ENCODE peak calls at places on chromosomes 6 and 20, in six cellular contexts. L is vagina, X is right lobe of liver, D is ovary, R is H1, Z is IMR-90. E is an unnamed sample.

GRCh38 chr20:2005831-2006426 is 12.1 kb upstream of the PDYN start:
- DNase-seq in D (peak; percentile 58), X (peak; percentile 80), Z (peak; percentile 45), L (no peak), R (peak; percentile 94), E (peak; percentile 24)

GRCh38 chr20:18724077-18724476 is 89.5 kb upstream of the SCP2D1 start:
- DNase-seq in D (no peak), R (no peak), X (no peak), Z (no peak), L (no peak), E (no peak)

GRCh38 chr6:147061152-147061551 is 143.1 kb upstream of the STXBP5 start:
- DNase-seq in L (no peak), Z (no peak), D (no peak), X (no peak), R (no peak), E (no peak)

GRCh38 chr20:7232796-7233195 is 465.3 kb downstream of the BMP2 start:
- DNase-seq in R (no peak), D (no peak), L (no peak), X (no peak), Z (no peak), E (no peak)

GRCh38 chr20:8309638-8310037 is 177.6 kb downstream of the PLCB1 start:
- DNase-seq in Z (peak; percentile 15), R (no peak), D (no peak), L (no peak), X (no peak), E (no peak)

GRCh38 chr20:25686081-25687077 is 10.3 kb downstream of the ZNF337 start:
- DNase-seq in D (no peak), R (no peak), Z (no peak), L (no peak), X (no peak), E (no peak)

GRCh38 chr6:54718541-54719023 is 128.0 kb upstream of the FAM83B start:
- DNase-seq in L (no peak), R (no peak), Z (no peak), D (no peak), X (no peak), E (no peak)

GRCh38 chr6:170278743-170279094 is 12.2 kb downstream of the DLL1 start:
- DNase-seq in D (no peak), R (no peak), Z (no peak), X (no peak), L (no peak), E (no peak)

GRCh38 chr6:19995575-19996257 is 158.5 kb downstream of the ID4 start:
- DNase-seq in L (no peak), X (no peak), Z (no peak), R (no peak), D (no peak), E (no peak)

GRCh38 chr6:134171517-134171916 is 119.1 kb upstream of the SLC2A12 start:
- DNase-seq in R (no peak), L (no peak), D (no peak), X (no peak), Z (peak; percentile 49), E (no peak)

GRCh38 chr6:136446579-136447182 is 103.5 kb downstream of the MAP7 start:
- DNase-seq in X (no peak), L (no peak), D (no peak), Z (peak; percentile 80), R (no peak), E (no peak)

GRCh38 chr20:43895235-43895634 is 19.4 kb upstream of the TOX2 start:
- DNase-seq in D (no peak), X (no peak), R (no peak), Z (peak; percentile 30), L (no peak), E (no peak)

GRCh38 chr6:24495516-24495847 is 713 bp downstream of the ALDH5A1 start:
- DNase-seq in D (peak; percentile 66), Z (peak; percentile 14), X (peak; percentile 73), L (no peak), R (no peak), E (peak; percentile 82)

GRCh38 chr20:50248104-50248631 is 57.5 kb downstream of the CEBPB start:
- DNase-seq in X (peak; percentile 62), Z (peak; percentile 63), D (no peak), L (no peak), R (no peak), E (no peak)

GRCh38 chr6:43953794-43954310 is 173.4 kb downstream of the MRPL14 start:
- DNase-seq in D (peak; percentile 40), R (peak; percentile 66), Z (no peak), L (peak; percentile 90), X (peak; percentile 59), E (no peak)

GRCh38 chr6:142845624-142846458 is 99.1 kb downstream of the HIVEP2 start:
- DNase-seq in L (no peak), R (peak; percentile 62), Z (peak; percentile 70), X (peak; percentile 93), D (peak; percentile 85), E (peak; percentile 84)

GRCh38 chr6:22300287-22300998 is 3.6 kb upstream of the PRL start:
- DNase-seq in X (no peak), L (no peak), Z (no peak), R (no peak), D (no peak), E (no peak)

GRCh38 chr6:107827541-107827940 is 3.4 kb upstream of the SCML4 start:
- DNase-seq in R (no peak), X (no peak), D (no peak), Z (no peak), L (no peak), E (no peak)

GRCh38 chr6:91654844-91655192 is 1067.9 kb upstream of the MAP3K7 start:
- DNase-seq in X (no peak), L (no peak), Z (no peak), R (no peak), D (no peak), E (no peak)

GRCh38 chr6:160400426-160400825 is 52.2 kb downstream of the SLC22A3 start:
- DNase-seq in D (no peak), L (no peak), Z (no peak), R (no peak), X (no peak), E (no peak)

GRCh38 chr6:47672816-47673215 is 25.6 kb upstream of the ADGRF4 start:
- DNase-seq in L (no peak), D (no peak), Z (no peak), X (no peak), R (no peak), E (no peak)

GRCh38 chr6:33790306-33790855 is 1.5 kb upstream of the LEMD2 start:
- DNase-seq in X (no peak), L (no peak), D (no peak), R (no peak), Z (no peak), E (no peak)

GRCh38 chr6:33789550-33789895 is 593 bp upstream of the LEMD2 start:
- DNase-seq in Z (no peak), D (peak; percentile 51), X (no peak), R (no peak), L (no peak), E (no peak)

GRCh38 chr6:33787954-33788693 is 806 bp downstream of the LEMD2 start:
- DNase-seq in X (peak; percentile 86), Z (peak; percentile 79), D (peak; percentile 81), L (no peak), R (no peak), E (peak; percentile 88)

GRCh38 chr6:33787336-33787953 is 1.5 kb downstream of the LEMD2 start:
- DNase-seq in R (no peak), D (no peak), L (no peak), X (no peak), Z (peak; percentile 41), E (no peak)

GRCh38 chr6:33788694-33789549 is at the start of gene LEMD2:
- DNase-seq in D (peak; percentile 98), X (peak; percentile 94), Z (peak; percentile 94), L (no peak), R (peak; percentile 95), E (peak; percentile 96)
- TF ChIP-seq POLR2A in D (peak; percentile 92), X (peak; percentile 94), Z (peak; percentile 71), L (peak; percentile 44), R (no peak), E (no peak)

DNA sequence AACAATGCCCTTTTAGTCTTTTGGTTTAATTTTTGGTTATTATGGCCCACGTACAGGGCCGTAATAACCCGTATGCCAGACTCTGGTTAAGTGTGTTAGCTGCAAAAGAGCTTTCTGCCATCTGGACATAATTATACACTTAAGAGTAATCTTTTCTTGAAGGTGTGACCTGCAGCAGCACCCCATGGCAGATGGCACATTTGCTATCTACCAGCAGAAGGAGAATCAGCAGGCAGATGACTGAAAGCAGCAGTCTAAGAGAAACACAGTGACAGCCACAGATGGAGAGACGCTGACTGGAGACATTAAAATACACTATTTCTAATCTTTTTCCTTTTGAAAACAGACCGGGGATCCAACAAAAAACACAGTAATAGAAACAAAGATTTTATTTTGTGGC is 18.7 kb downstream of the ASF1A start:
- DNase-seq in R (no peak), Z (no peak), L (no peak), D (no peak), X (no peak), E (no peak)
- H3K36me3 ChIP-seq in R (peaks cover 69% of the 10 kb centered on the region), Z (peaks cover 14% of the 10 kb centered on the region), L (peaks cover 47% of the 10 kb centered on the region), D (no peaks in the 10 kb centered on the region), X (peaks cover 22% of the 10 kb centered on the region), E (peaks cover 79% of the 10 kb centered on the region)

DNA sequence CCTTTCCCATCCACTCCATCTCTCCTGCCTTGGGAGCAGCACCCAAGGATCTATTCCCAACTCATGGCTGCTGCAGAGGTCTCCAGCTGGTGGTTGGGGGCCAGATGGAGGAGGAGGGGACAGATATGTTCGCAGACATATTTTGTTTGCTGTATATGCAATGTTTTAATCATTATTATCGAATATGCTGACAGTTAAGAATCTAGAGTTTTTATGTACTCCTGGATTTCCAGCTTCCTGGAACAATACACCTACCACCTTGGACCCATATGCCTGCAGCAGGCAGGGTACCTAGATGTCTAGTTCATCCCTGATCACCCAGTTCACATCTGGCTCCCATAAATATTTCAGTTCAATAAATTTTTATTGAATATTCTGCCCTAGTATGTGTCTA is 9.0 kb downstream of the FAM110A start:
- DNase-seq in X (no peak), R (no peak), D (no peak), Z (no peak), L (no peak), E (no peak)
- H3K4me3 ChIP-seq in X (no peak overlapping the region), R (peak overlapping the region; percentile 57), D (no peak overlapping the region), Z (no peak overlapping the region), L (no peak overlapping the region), E (peak overlapping the region; percentile 67)

GRCh38 chr6:32855467-32856174 is 1.6 kb downstream of the PSMB9 start:
- DNase-seq in X (no peak), D (no peak), L (no peak), R (no peak), Z (no peak), E (no peak)

GRCh38 chr6:32852844-32853540 is 512 bp downstream of the TAP1 start:
- DNase-seq in R (peak; percentile 73), X (peak; percentile 60), Z (peak; percentile 18), D (no peak), L (no peak), E (peak; percentile 81)

GRCh38 chr6:32853541-32854375 is at the start of the genes PSMB9 and TAP1:
- DNase-seq in X (peak; percentile 97), L (no peak), Z (peak; percentile 90), R (peak; percentile 91), D (peak; percentile 91), E (peak; percentile 97)

GRCh38 chr6:32852018-32852843 is 1.3 kb downstream of the TAP1 start:
- DNase-seq in L (no peak), D (peak; percentile 54), Z (no peak), X (peak; percentile 55), R (no peak), E (no peak)

GRCh38 chr6:32854376-32855178 is 585 bp downstream of the PSMB9 start:
- DNase-seq in X (peak; percentile 56), Z (peak; percentile 33), L (no peak), R (no peak), D (peak; percentile 44), E (no peak)
- TF ChIP-seq POLR2A in X (no peak), Z (no peak), L (no peak), R (no peak), D (no peak), E (peak; percentile 11)